ENCODE peak calls at places on chromosomes 6 and 20, in four cellular contexts. O is naive thymus-derived CD4-positive, alpha-beta T cell; L is aorta; G is transverse colon. K is an unnamed sample.

GRCh38 chr6:14121936-14122344 is 4.4 kb downstream of the CD83 start:
- DNase-seq in L (peak; percentile 60), G (peak; percentile 24), O (peak; percentile 33), K (peak; percentile 44)

GRCh38 chr20:17345321-17345720 is 118.5 kb downstream of the PCSK2 start:
- DNase-seq in L (no peak), O (no peak), G (no peak), K (no peak)

GRCh38 chr20:688809-689208 is 13.2 kb upstream of the SCRT2 start:
- DNase-seq in G (no peak), L (no peak), O (no peak), K (no peak)

GRCh38 chr6:19322691-19323470 is 514.3 kb upstream of the ID4 start:
- DNase-seq in G (no peak), L (no peak), O (no peak), K (no peak)

GRCh38 chr20:32034581-32035397 is 17.3 kb upstream of the HCK start:
- DNase-seq in L (peak; percentile 51), G (no peak), O (no peak), K (no peak)

GRCh38 chr6:42928748-42929087 is 562 bp upstream of the CNPY3 start:
- DNase-seq in L (no peak), O (no peak), G (no peak), K (no peak)

GRCh38 chr6:165231581-165232276 is 77.7 kb downstream of the C6orf118 start:
- DNase-seq in L (no peak), O (no peak), G (no peak), K (no peak)

GRCh38 chr20:37384683-37385174 is 38.8 kb downstream of the SRC start:
- DNase-seq in O (peak; percentile 89), L (peak; percentile 79), G (peak; percentile 71), K (peak; percentile 77)

GRCh38 chr20:50215101-50215500 is 24.5 kb downstream of the CEBPB start:
- DNase-seq in G (no peak), O (no peak), L (peak; percentile 40), K (no peak)

GRCh38 chr20:47998736-47999135 is 213.5 kb upstream of the SULF2 start:
- DNase-seq in O (no peak), L (no peak), G (no peak), K (no peak)

GRCh38 chr6:156517090-156517489 is 260.1 kb upstream of the ARID1B start:
- DNase-seq in G (no peak), L (no peak), O (no peak), K (no peak)

GRCh38 chr6:42385339-42385738 is 66.4 kb downstream of the TRERF1 start:
- DNase-seq in L (no peak), G (no peak), O (no peak), K (no peak)

GRCh38 chr6:143680157-143680556 is 2.4 kb downstream of the PHACTR2 start:
- DNase-seq in G (no peak), L (no peak), O (no peak), K (no peak)

GRCh38 chr6:24798740-24799540 is at the start of gene ARMH2:
- DNase-seq in G (no peak), L (no peak), O (no peak), K (no peak)

GRCh38 chr6:124674042-124674441 is 288.2 kb upstream of the RNF217 start:
- DNase-seq in L (no peak), G (no peak), O (no peak), K (no peak)

GRCh38 chr6:129889580-129889979 is 28.5 kb upstream of the TMEM244 start:
- DNase-seq in G (no peak), O (no peak), L (no peak), K (no peak)

GRCh38 chr6:53347250-53347920 is 1.4 kb downstream of the ELOVL5 start:
- DNase-seq in L (no peak), O (no peak), G (no peak), K (no peak)

GRCh38 chr20:39491711-39492110 is 529.6 kb downstream of the DHX35 start:
- DNase-seq in G (no peak), O (no peak), L (no peak), K (no peak)

GRCh38 chr6:104983296-104983695 is 26.4 kb downstream of the LIN28B start:
- DNase-seq in G (no peak), O (no peak), L (no peak), K (no peak)

GRCh38 chr6:89834884-89835792 is 5.5 kb downstream of the CASP8AP2 start:
- DNase-seq in L (no peak), O (peak; percentile 31), G (no peak), K (no peak)

GRCh38 chr6:159762681-159763293 is 942 bp downstream of the ACAT2 start:
- DNase-seq in O (peak; percentile 50), L (peak; percentile 49), G (peak; percentile 36), K (peak; percentile 71)

GRCh38 chr20:47464380-47465101 is 37.1 kb upstream of the NCOA3 start:
- DNase-seq in O (no peak), G (peak; percentile 50), L (peak; percentile 57), K (peak; percentile 93)

GRCh38 chr6:138654715-138655634 is 118.6 kb upstream of the CCDC28A start:
- DNase-seq in L (no peak), O (no peak), G (no peak), K (no peak)

GRCh38 chr6:12459945-12460800 is 170.0 kb downstream of the EDN1 start:
- DNase-seq in L (no peak), O (no peak), G (no peak), K (no peak)

GRCh38 chr20:61185841-61186601 is 66.0 kb upstream of the CDH4 start:
- DNase-seq in G (no peak), L (no peak), O (no peak), K (no peak)

DNA sequence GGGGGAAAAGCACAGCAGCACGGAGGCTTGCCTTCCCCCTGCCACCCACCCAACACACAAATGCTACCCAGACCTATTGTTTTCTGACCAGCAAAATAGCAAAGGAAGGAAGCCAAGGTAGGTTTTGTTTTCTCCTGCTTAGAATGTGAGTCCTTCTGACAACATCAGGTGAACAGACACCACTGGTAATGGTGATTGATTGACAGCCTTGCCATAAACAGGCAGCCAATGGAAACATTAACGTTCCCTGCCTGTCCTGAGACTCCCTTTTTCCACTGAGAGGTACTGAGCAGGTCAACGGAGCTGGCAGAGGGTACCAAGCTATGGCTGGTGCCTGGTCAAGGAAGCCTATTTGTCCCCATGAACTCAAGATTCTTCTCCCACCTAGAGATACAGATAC is 234.4 kb downstream of the ADGB start:
- DNase-seq in G (no peak), L (no peak), O (no peak), K (no peak)
- H3K27ac ChIP-seq in G (no peak overlapping the region), L (no peak overlapping the region), O (no peak overlapping the region), K (no peak overlapping the region)

GRCh38 chr20:8997720-8998119 is 71.2 kb upstream of the PLCB4 start:
- DNase-seq in O (no peak), L (no peak), G (no peak), K (no peak)
- H3K4me3 ChIP-seq in O (no peak overlapping the region), L (no peak overlapping the region), G (no peak overlapping the region), K (no peak overlapping the region)

DNA sequence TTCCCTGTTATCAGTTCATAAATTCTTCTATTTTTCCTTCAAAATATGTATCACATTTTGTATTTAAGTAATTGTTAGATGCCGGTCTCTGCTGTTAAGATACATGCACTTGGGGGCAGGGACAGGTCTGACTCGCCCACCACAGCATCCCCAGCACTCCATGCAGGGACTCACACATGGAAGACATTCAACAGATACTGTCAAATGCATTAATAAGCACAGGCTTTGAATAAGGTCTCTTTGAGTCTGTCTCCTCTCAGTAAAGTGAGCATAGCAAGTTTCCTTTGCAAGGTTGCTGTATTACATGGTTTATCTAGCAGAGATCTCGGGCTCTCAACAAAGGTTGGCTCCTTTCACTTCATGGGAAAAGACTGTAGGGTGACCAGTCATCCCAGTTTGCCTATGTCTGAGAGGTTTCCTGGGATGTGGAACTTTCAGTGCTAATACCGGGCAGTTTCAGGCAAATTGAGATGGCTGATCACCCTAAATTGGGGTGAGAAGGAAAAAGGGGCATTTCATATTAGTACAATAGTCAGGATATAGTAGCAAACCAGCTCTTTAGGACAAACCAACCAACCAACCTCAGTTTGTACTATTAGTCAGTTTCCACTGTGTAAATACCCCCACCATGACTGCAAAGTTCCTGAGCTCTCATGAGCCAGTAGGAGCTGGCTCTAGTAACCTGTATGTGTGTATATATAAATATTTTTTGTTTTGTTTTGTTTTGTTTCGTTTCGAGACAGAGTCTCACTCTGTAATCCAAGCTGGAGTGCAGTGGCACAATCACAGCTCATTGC is 15.0 kb downstream of the JPH2 start:
- DNase-seq in O (no peak), G (no peak), L (no peak), K (no peak)
- H3K4me1 ChIP-seq in O (no peaks in the 10 kb centered on the region), G (peaks cover 3% of the 10 kb centered on the region), L (peaks cover 8% of the 10 kb centered on the region), K (peaks cover 100% of the 10 kb centered on the region)

GRCh38 chr6:22078802-22079545 is 217.9 kb downstream of the PRL start:
- DNase-seq in L (no peak), O (no peak), G (no peak), K (no peak)
- H3K27ac ChIP-seq in L (no peak overlapping the region), O (no peak overlapping the region), G (no peak overlapping the region), K (no peak overlapping the region)

DNA sequence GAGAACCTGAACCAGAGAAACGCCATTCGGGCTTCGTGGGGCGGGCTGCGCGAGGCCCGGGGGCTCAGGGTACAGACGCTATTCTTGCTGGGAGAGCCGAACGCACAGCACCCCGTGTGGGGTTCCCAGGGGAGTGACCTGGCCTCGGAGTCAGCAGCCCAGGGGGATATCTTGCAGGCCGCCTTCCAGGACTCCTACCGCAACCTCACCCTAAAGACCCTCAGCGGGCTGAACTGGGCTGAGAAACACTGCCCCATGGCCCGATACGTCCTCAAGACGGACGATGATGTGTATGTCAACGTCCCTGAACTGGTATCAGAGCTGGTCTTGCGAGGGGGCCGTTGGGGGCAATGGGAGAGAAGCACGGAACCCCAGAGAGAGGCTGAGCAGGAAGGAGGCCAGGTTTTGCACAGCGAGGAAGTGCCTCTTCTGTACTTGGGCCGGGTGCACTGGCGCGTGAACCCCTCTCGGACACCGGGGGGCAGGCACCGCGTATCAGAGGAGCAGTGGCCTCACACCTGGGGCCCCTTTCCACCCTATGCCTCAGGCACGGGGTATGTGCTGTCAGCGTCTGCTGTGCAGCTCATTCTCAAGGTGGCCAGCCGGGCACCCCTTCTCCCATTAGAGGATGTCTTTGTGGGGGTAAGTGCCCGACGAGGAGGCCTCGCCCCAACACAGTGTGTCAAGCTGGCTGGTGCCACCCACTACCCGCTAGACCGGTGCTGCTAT is 904 bp downstream of the B3GALT4 start:
- DNase-seq in O (no peak), L (no peak), G (peak; percentile 37), K (no peak)
- H3K4me3 ChIP-seq in O (peak overlapping the region; percentile 67), L (peak overlapping the region; percentile 46), G (peak overlapping the region; percentile 80), K (peak overlapping the region; percentile 79)

GRCh38 chr20:57396638-57397003 is 5.4 kb downstream of the RBM38 start:
- DNase-seq in L (peak; percentile 27), O (no peak), G (no peak), K (no peak)
- H3K4me1 ChIP-seq in L (peaks cover 2% of the 10 kb centered on the region), O (peaks cover 78% of the 10 kb centered on the region), G (peaks cover 96% of the 10 kb centered on the region), K (peaks cover 45% of the 10 kb centered on the region)

GRCh38 chr6:2127484-2127911 is 117.9 kb downstream of the GMDS start:
- DNase-seq in G (peak; percentile 31), O (peak; percentile 59), L (peak; percentile 50), K (peak; percentile 82)
- H3K27ac ChIP-seq in G (no peak overlapping the region), O (no peak overlapping the region), L (peak overlapping the region; percentile 70), K (peak overlapping the region; percentile 64)

DNA sequence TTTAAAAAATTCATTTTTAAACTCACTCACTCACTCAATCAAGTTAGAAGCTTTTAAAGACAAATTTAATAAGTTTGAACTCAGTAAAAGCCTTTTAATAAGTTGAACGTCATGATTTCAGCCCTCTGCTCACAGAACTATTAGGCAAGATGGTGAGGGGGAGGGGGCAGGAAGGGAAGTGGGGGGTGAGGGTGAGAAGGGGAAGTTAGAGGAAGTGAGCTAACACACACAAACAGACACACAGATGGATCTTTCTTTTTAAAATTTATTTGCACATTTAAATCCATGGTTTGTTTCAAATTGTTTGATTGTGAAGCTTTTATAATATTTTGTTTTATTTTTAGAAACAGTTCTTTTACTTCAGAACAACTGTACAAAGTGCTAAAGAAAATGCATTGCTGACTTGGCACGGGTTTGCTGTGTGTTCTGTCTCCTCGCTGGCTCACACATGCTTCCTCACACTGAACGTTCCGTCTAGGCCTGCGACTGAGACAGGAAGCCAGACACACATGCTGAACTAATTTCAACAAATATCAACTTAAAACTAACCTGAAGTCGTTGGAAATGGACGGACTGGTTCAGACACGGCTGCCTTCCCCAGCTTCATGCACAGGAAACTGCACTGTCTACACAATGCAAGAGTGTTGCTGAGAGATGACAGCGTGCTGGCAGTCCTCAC is 7.9 kb upstream of the ZBP1 start:
- DNase-seq in O (no peak), G (peak; percentile 44), L (peak; percentile 69), K (peak; percentile 68)
- H3K4me3 ChIP-seq in O (peak overlapping the region; percentile 49), G (no peak overlapping the region), L (no peak overlapping the region), K (no peak overlapping the region)

K was measured in tibial artery.